ENCODE peak calls at places on chromosomes 1 and 21, in four cellular contexts. One of them, this sample, is unnamed.

GRCh38 chr1:3019516-3020051 is 1.7 kb upstream of the ACTRT2 start:
- DNase-seq in heart left ventricle: peak
- DNase-seq in central memory CD8-positive, alpha-beta T cell: no peak
- DNase-seq in right atrium auricular region: no peak
- DNase-seq in this sample: no peak

GRCh38 chr21:39096754-39097153 is 86.5 kb downstream of the PSMG1 start:
- DNase-seq in right atrium auricular region: no peak
- DNase-seq in central memory CD8-positive, alpha-beta T cell: no peak
- DNase-seq in heart left ventricle: no peak
- DNase-seq in this sample: no peak

GRCh38 chr1:41800237-41800902 is 118.4 kb downstream of the HIVEP3 start:
- DNase-seq in heart left ventricle: peak
- DNase-seq in central memory CD8-positive, alpha-beta T cell: no peak
- DNase-seq in right atrium auricular region: no peak
- DNase-seq in this sample: no peak

GRCh38 chr1:28249879-28250295 is 9.4 kb upstream of the SESN2 start:
- DNase-seq in central memory CD8-positive, alpha-beta T cell: no peak
- DNase-seq in right atrium auricular region: no peak
- DNase-seq in heart left ventricle: no peak
- DNase-seq in this sample: no peak

GRCh38 chr1:80155371-80155770 is 1148.8 kb upstream of the ADGRL4 start:
- DNase-seq in central memory CD8-positive, alpha-beta T cell: no peak
- DNase-seq in heart left ventricle: no peak
- DNase-seq in right atrium auricular region: no peak
- DNase-seq in this sample: no peak

GRCh38 chr1:230711245-230711644 is 2.7 kb downstream of the AGT start:
- DNase-seq in right atrium auricular region: no peak
- DNase-seq in central memory CD8-positive, alpha-beta T cell: no peak
- DNase-seq in heart left ventricle: no peak
- DNase-seq in this sample: no peak

GRCh38 chr21:42523941-42524340 is 10.3 kb downstream of the SLC37A1 start:
- DNase-seq in heart left ventricle: no peak
- DNase-seq in central memory CD8-positive, alpha-beta T cell: no peak
- DNase-seq in right atrium auricular region: no peak
- DNase-seq in this sample: no peak

GRCh38 chr1:222521299-222522104 is 26.4 kb downstream of the HHIPL2 start:
- DNase-seq in central memory CD8-positive, alpha-beta T cell: no peak
- DNase-seq in heart left ventricle: no peak
- DNase-seq in right atrium auricular region: no peak
- DNase-seq in this sample: no peak

GRCh38 chr1:70405780-70406416 is 5.2 kb upstream of the CTH start:
- DNase-seq in central memory CD8-positive, alpha-beta T cell: no peak
- DNase-seq in right atrium auricular region: no peak
- DNase-seq in heart left ventricle: no peak
- DNase-seq in this sample: no peak

GRCh38 chr1:7127322-7128050 is 342.2 kb downstream of the CAMTA1 start:
- DNase-seq in central memory CD8-positive, alpha-beta T cell: no peak
- DNase-seq in right atrium auricular region: no peak
- DNase-seq in heart left ventricle: no peak
- DNase-seq in this sample: no peak

GRCh38 chr21:35932232-35932911 is 128.0 kb downstream of the SETD4 start:
- DNase-seq in heart left ventricle: peak
- DNase-seq in right atrium auricular region: peak
- DNase-seq in central memory CD8-positive, alpha-beta T cell: no peak
- DNase-seq in this sample: peak

GRCh38 chr21:34510148-34511142 is 1.6 kb downstream of the KCNE1 start:
- DNase-seq in central memory CD8-positive, alpha-beta T cell: no peak
- DNase-seq in heart left ventricle: peak
- DNase-seq in right atrium auricular region: peak
- DNase-seq in this sample: peak

GRCh38 chr1:12621346-12622320 is 3.6 kb upstream of the DHRS3 start:
- DNase-seq in heart left ventricle: no peak
- DNase-seq in central memory CD8-positive, alpha-beta T cell: no peak
- DNase-seq in right atrium auricular region: no peak
- DNase-seq in this sample: no peak

GRCh38 chr1:225534772-225535171 is 106.9 kb upstream of the LBR start:
- DNase-seq in right atrium auricular region: no peak
- DNase-seq in central memory CD8-positive, alpha-beta T cell: no peak
- DNase-seq in heart left ventricle: no peak
- DNase-seq in this sample: no peak

GRCh38 chr1:15950763-15951295 is 25.1 kb downstream of the ZBTB17 start:
- DNase-seq in heart left ventricle: no peak
- DNase-seq in right atrium auricular region: peak
- DNase-seq in central memory CD8-positive, alpha-beta T cell: no peak
- DNase-seq in this sample: no peak

GRCh38 chr1:203082571-203083462 is 3.0 kb downstream of the MYOG start:
- DNase-seq in heart left ventricle: peak
- DNase-seq in right atrium auricular region: no peak
- DNase-seq in central memory CD8-positive, alpha-beta T cell: no peak
- DNase-seq in this sample: no peak

GRCh38 chr21:15050588-15051377 is 14.0 kb downstream of the NRIP1 start:
- DNase-seq in heart left ventricle: no peak
- DNase-seq in right atrium auricular region: no peak
- DNase-seq in central memory CD8-positive, alpha-beta T cell: no peak
- DNase-seq in this sample: no peak

GRCh38 chr1:65423884-65424655 is 3.6 kb downstream of the LEPR start:
- DNase-seq in right atrium auricular region: no peak
- DNase-seq in central memory CD8-positive, alpha-beta T cell: no peak
- DNase-seq in heart left ventricle: no peak
- DNase-seq in this sample: peak

GRCh38 chr1:116737020-116737854 is 17.0 kb upstream of the CD2 start:
- DNase-seq in heart left ventricle: peak
- DNase-seq in central memory CD8-positive, alpha-beta T cell: peak
- DNase-seq in right atrium auricular region: peak
- DNase-seq in this sample: peak

GRCh38 chr1:192631749-192632148 is 4.2 kb upstream of the RGS13 start:
- DNase-seq in central memory CD8-positive, alpha-beta T cell: no peak
- DNase-seq in right atrium auricular region: no peak
- DNase-seq in heart left ventricle: no peak
- DNase-seq in this sample: no peak

GRCh38 chr1:84719477-84720274 is 29.4 kb upstream of the SSX2IP start:
- DNase-seq in heart left ventricle: no peak
- DNase-seq in central memory CD8-positive, alpha-beta T cell: no peak
- DNase-seq in right atrium auricular region: no peak
- DNase-seq in this sample: no peak

GRCh38 chr1:18632218-18632588 is 1.6 kb downstream of the PAX7 start:
- DNase-seq in heart left ventricle: no peak
- DNase-seq in central memory CD8-positive, alpha-beta T cell: no peak
- DNase-seq in right atrium auricular region: no peak
- DNase-seq in this sample: no peak

GRCh38 chr1:3219005-3219724 is 150.2 kb downstream of the PRDM16 start:
- DNase-seq in right atrium auricular region: peak
- DNase-seq in heart left ventricle: peak
- DNase-seq in central memory CD8-positive, alpha-beta T cell: no peak
- DNase-seq in this sample: no peak

GRCh38 chr1:78911956-78912880 is 94.3 kb downstream of the ADGRL4 start:
- DNase-seq in right atrium auricular region: no peak
- DNase-seq in heart left ventricle: no peak
- DNase-seq in central memory CD8-positive, alpha-beta T cell: no peak
- DNase-seq in this sample: no peak

GRCh38 chr1:111542187-111542586 is 38.8 kb upstream of the ADORA3 start:
- DNase-seq in heart left ventricle: no peak
- DNase-seq in right atrium auricular region: no peak
- DNase-seq in central memory CD8-positive, alpha-beta T cell: no peak
- DNase-seq in this sample: no peak

GRCh38 chr1:231931146-231931545 is 304.6 kb downstream of the DISC1 start:
- DNase-seq in central memory CD8-positive, alpha-beta T cell: no peak
- DNase-seq in heart left ventricle: no peak
- DNase-seq in right atrium auricular region: no peak
- DNase-seq in this sample: no peak

GRCh38 chr1:63975447-63975846 is 201.6 kb downstream of the ROR1 start:
- DNase-seq in right atrium auricular region: no peak
- DNase-seq in heart left ventricle: no peak
- DNase-seq in central memory CD8-positive, alpha-beta T cell: no peak
- DNase-seq in this sample: no peak

GRCh38 chr1:26019641-26020315 is 1.8 kb upstream of the EXTL1 start:
- DNase-seq in right atrium auricular region: no peak
- DNase-seq in heart left ventricle: no peak
- DNase-seq in central memory CD8-positive, alpha-beta T cell: no peak
- DNase-seq in this sample: no peak

GRCh38 chr1:153348511-153349362 is at the start of gene PGLYRP4:
- DNase-seq in right atrium auricular region: no peak
- DNase-seq in heart left ventricle: no peak
- DNase-seq in central memory CD8-positive, alpha-beta T cell: no peak
- DNase-seq in this sample: no peak

GRCh38 chr1:165287329-165287728 is 69.2 kb downstream of the LMX1A start:
- DNase-seq in heart left ventricle: no peak
- DNase-seq in central memory CD8-positive, alpha-beta T cell: no peak
- DNase-seq in right atrium auricular region: no peak
- DNase-seq in this sample: no peak

GRCh38 chr1:18199462-18199861 is 91.9 kb downstream of the IGSF21 start:
- DNase-seq in central memory CD8-positive, alpha-beta T cell: no peak
- DNase-seq in right atrium auricular region: no peak
- DNase-seq in heart left ventricle: no peak
- DNase-seq in this sample: no peak

GRCh38 chr1:234559917-234560676 is 49.9 kb downstream of the IRF2BP2 start:
- DNase-seq in central memory CD8-positive, alpha-beta T cell: no peak
- DNase-seq in right atrium auricular region: no peak
- DNase-seq in heart left ventricle: no peak
- DNase-seq in this sample: no peak

GRCh38 chr1:226804907-226805759 is 65.3 kb upstream of the PSEN2 start:
- DNase-seq in central memory CD8-positive, alpha-beta T cell: no peak
- DNase-seq in right atrium auricular region: no peak
- DNase-seq in heart left ventricle: no peak
- DNase-seq in this sample: no peak

GRCh38 chr1:10613340-10613739 is 138.6 kb downstream of the PEX14 start:
- DNase-seq in heart left ventricle: no peak
- DNase-seq in right atrium auricular region: no peak
- DNase-seq in central memory CD8-positive, alpha-beta T cell: no peak
- DNase-seq in this sample: no peak

GRCh38 chr1:215407575-215407974 is 159.5 kb upstream of the KCTD3 start:
- DNase-seq in right atrium auricular region: no peak
- DNase-seq in heart left ventricle: no peak
- DNase-seq in central memory CD8-positive, alpha-beta T cell: no peak
- DNase-seq in this sample: no peak

GRCh38 chr1:216521477-216521876 is 98.2 kb upstream of the USH2A start:
- DNase-seq in heart left ventricle: no peak
- DNase-seq in central memory CD8-positive, alpha-beta T cell: no peak
- DNase-seq in right atrium auricular region: no peak
- DNase-seq in this sample: no peak

This sample was measured in amniotic stem cell.